ENCODE peak calls at places on chromosome 21, in six cellular contexts. One of them, this sample, is unnamed.

GRCh38 chr21:26834181-26834945 is 10.8 kb downstream of the ADAMTS1 start:
- DNase-seq in epithelial cell of esophagus: peak
- DNase-seq in RWPE1: no peak
- DNase-seq in transverse colon: no peak
- DNase-seq in mucosa of descending colon: no peak
- DNase-seq in coronary artery: no peak
- DNase-seq in this sample: no peak

GRCh38 chr21:38181101-38181500 is 75.7 kb upstream of the KCNJ15 start:
- DNase-seq in transverse colon: no peak
- DNase-seq in epithelial cell of esophagus: peak
- DNase-seq in RWPE1: no peak
- DNase-seq in mucosa of descending colon: no peak
- DNase-seq in coronary artery: no peak
- DNase-seq in this sample: no peak

GRCh38 chr21:31988492-31989285 is 115.9 kb downstream of the HUNK start:
- DNase-seq in coronary artery: no peak
- DNase-seq in RWPE1: no peak
- DNase-seq in mucosa of descending colon: no peak
- DNase-seq in epithelial cell of esophagus: no peak
- DNase-seq in transverse colon: no peak
- DNase-seq in this sample: no peak

GRCh38 chr21:17848228-17848627 is 29.1 kb upstream of the C21orf91 start:
- DNase-seq in mucosa of descending colon: peak
- DNase-seq in epithelial cell of esophagus: peak
- DNase-seq in transverse colon: peak
- DNase-seq in coronary artery: no peak
- DNase-seq in RWPE1: peak
- DNase-seq in this sample: no peak

GRCh38 chr21:28627691-28628090 is 365.0 kb downstream of the LTN1 start:
- DNase-seq in epithelial cell of esophagus: no peak
- DNase-seq in coronary artery: no peak
- DNase-seq in RWPE1: no peak
- DNase-seq in mucosa of descending colon: no peak
- DNase-seq in transverse colon: no peak
- DNase-seq in this sample: no peak

GRCh38 chr21:44425895-44426662 is 29.2 kb upstream of the LRRC3 start:
- DNase-seq in coronary artery: no peak
- DNase-seq in transverse colon: no peak
- DNase-seq in RWPE1: no peak
- DNase-seq in epithelial cell of esophagus: no peak
- DNase-seq in mucosa of descending colon: no peak
- DNase-seq in this sample: no peak

GRCh38 chr21:43902441-43902840 is 37.4 kb downstream of the AGPAT3 start:
- DNase-seq in transverse colon: no peak
- DNase-seq in RWPE1: no peak
- DNase-seq in epithelial cell of esophagus: no peak
- DNase-seq in mucosa of descending colon: no peak
- DNase-seq in coronary artery: no peak
- DNase-seq in this sample: no peak

GRCh38 chr21:37877171-37877570 is 39.1 kb downstream of the KCNJ6 start:
- DNase-seq in transverse colon: no peak
- DNase-seq in epithelial cell of esophagus: no peak
- DNase-seq in RWPE1: no peak
- DNase-seq in mucosa of descending colon: no peak
- DNase-seq in coronary artery: no peak
- DNase-seq in this sample: no peak

GRCh38 chr21:39014751-39015150 is 168.5 kb downstream of the PSMG1 start:
- DNase-seq in transverse colon: no peak
- DNase-seq in RWPE1: peak
- DNase-seq in epithelial cell of esophagus: peak
- DNase-seq in coronary artery: no peak
- DNase-seq in mucosa of descending colon: no peak
- DNase-seq in this sample: no peak

GRCh38 chr21:26934383-26934782 is 32.5 kb downstream of the ADAMTS5 start:
- DNase-seq in transverse colon: no peak
- DNase-seq in epithelial cell of esophagus: no peak
- DNase-seq in RWPE1: no peak
- DNase-seq in coronary artery: no peak
- DNase-seq in mucosa of descending colon: no peak
- DNase-seq in this sample: no peak

GRCh38 chr21:34243562-34243961 is 120.2 kb upstream of the KCNE2 start:
- DNase-seq in transverse colon: peak
- DNase-seq in epithelial cell of esophagus: peak
- DNase-seq in coronary artery: no peak
- DNase-seq in RWPE1: peak
- DNase-seq in mucosa of descending colon: peak
- DNase-seq in this sample: peak

GRCh38 chr21:26965567-26966359 is 1.1 kb downstream of the ADAMTS5 start:
- DNase-seq in epithelial cell of esophagus: peak
- DNase-seq in transverse colon: peak
- DNase-seq in RWPE1: no peak
- DNase-seq in coronary artery: no peak
- DNase-seq in mucosa of descending colon: peak
- DNase-seq in this sample: no peak

GRCh38 chr21:17829472-17829871 is 10.3 kb upstream of the C21orf91 start:
- DNase-seq in transverse colon: no peak
- DNase-seq in epithelial cell of esophagus: peak
- DNase-seq in coronary artery: no peak
- DNase-seq in mucosa of descending colon: no peak
- DNase-seq in RWPE1: no peak
- DNase-seq in this sample: no peak

GRCh38 chr21:14076143-14076806 is 134.5 kb downstream of the LIPI start:
- DNase-seq in coronary artery: no peak
- DNase-seq in transverse colon: no peak
- DNase-seq in epithelial cell of esophagus: no peak
- DNase-seq in mucosa of descending colon: no peak
- DNase-seq in RWPE1: no peak
- DNase-seq in this sample: no peak

GRCh38 chr21:26405735-26406361 is 167.2 kb downstream of the CYYR1 start:
- DNase-seq in mucosa of descending colon: peak
- DNase-seq in coronary artery: no peak
- DNase-seq in epithelial cell of esophagus: peak
- DNase-seq in RWPE1: peak
- DNase-seq in transverse colon: no peak
- DNase-seq in this sample: peak

GRCh38 chr21:25885880-25886279 is 151.1 kb downstream of the GABPA start:
- DNase-seq in epithelial cell of esophagus: no peak
- DNase-seq in RWPE1: no peak
- DNase-seq in transverse colon: no peak
- DNase-seq in coronary artery: no peak
- DNase-seq in mucosa of descending colon: no peak
- DNase-seq in this sample: no peak

GRCh38 chr21:36297938-36298572 is 21.9 kb upstream of the MORC3 start:
- DNase-seq in transverse colon: peak
- DNase-seq in mucosa of descending colon: peak
- DNase-seq in epithelial cell of esophagus: peak
- DNase-seq in RWPE1: peak
- DNase-seq in coronary artery: no peak
- DNase-seq in this sample: peak

GRCh38 chr21:18646114-18646513 is 242.5 kb upstream of the TMPRSS15 start:
- DNase-seq in RWPE1: no peak
- DNase-seq in transverse colon: no peak
- DNase-seq in coronary artery: no peak
- DNase-seq in epithelial cell of esophagus: no peak
- DNase-seq in mucosa of descending colon: no peak
- DNase-seq in this sample: no peak

GRCh38 chr21:15004721-15005370 is 60.0 kb downstream of the NRIP1 start:
- DNase-seq in RWPE1: no peak
- DNase-seq in epithelial cell of esophagus: peak
- DNase-seq in mucosa of descending colon: no peak
- DNase-seq in coronary artery: no peak
- DNase-seq in transverse colon: no peak
- DNase-seq in this sample: no peak

GRCh38 chr21:43611598-43612369 is 47.5 kb downstream of the HSF2BP start:
- DNase-seq in RWPE1: peak
- DNase-seq in epithelial cell of esophagus: peak
- DNase-seq in coronary artery: no peak
- DNase-seq in transverse colon: peak
- DNase-seq in mucosa of descending colon: peak
- DNase-seq in this sample: peak

DNA sequence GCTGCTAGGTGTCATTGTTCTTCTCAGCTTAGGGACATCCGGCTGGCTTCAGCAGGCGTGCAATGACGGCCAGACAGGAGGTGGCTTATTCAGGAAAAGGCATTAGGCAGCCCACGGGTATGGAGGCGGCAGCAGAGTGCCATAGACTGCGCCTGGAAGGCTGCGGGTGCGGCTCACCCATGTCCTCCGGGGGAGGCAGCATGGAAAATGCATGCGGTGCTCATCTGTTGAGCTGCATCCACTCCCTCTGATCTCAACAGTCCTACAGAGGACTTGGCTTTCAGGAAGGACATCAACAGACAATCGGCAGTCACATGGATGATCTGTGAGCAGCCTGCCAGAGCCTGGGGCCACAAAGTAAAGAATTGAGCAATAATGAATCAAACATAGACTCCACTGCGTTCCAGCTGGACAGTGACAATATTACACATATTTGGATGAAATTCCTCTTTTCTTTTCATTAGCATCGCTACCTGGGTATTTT is 42.9 kb downstream of the UMODL1 start:
- DNase-seq in coronary artery: no peak
- DNase-seq in transverse colon: no peak
- DNase-seq in mucosa of descending colon: no peak
- DNase-seq in RWPE1: peak
- DNase-seq in epithelial cell of esophagus: peak
- DNase-seq in this sample: no peak
- TF ChIP-seq CTCF in coronary artery: no peak
- TF ChIP-seq CTCF in transverse colon: peak
- TF ChIP-seq CTCF in mucosa of descending colon: no peak
- TF ChIP-seq CTCF in RWPE1: peak
- TF ChIP-seq CTCF in epithelial cell of esophagus: peak
- TF ChIP-seq CTCF in this sample: no peak

DNA sequence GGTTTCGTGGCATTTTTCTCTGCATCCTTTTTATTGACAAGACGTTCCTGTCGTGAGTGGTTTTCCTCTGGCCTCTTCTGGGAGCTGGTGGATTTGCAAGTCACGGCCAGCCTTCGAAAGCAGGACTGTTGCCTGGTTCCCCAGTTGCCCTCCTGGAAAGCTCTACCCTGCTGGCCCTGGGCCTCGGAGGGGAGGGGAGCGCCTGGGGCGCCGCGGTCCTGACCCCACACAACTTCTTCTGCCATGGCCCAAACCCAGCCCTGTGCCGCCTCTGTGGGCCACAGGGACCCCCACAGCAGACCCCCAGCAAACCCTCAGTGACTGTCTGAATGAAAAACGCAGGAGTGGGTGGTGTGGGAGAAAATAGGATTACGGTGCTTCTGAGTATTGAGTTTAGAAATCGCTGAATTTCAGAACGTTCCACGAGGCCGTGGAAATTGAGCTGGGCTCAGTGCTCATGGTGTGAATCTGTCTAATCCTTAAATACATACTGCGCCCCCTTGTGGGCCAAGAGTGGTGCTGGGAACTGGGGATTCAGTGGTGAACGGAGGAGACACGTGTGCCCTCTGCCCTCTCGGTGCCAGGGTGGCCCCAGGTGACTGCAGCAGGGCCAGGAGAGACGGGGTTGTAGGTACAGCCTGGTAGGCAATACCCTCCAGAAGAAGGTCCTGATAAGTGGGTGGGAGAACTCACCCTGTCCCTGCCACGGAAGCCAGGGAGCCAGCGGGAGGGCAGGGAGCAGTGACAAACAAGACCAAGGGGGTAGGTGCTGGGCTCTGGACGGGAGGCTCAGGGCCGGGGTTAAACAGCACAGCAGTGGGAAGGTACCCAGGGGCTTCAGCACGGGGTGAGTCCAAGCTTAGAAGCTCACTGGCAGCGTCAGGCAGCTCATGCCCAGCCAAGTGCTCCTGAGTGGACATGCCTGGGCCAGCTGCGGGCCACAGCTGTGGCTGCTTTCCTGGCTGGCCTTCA is 101.2 kb upstream of the COL6A1 start:
- DNase-seq in mucosa of descending colon: peak
- DNase-seq in transverse colon: peak
- DNase-seq in RWPE1: peak
- DNase-seq in coronary artery: no peak
- DNase-seq in epithelial cell of esophagus: peak
- DNase-seq in this sample: peak
- TF ChIP-seq CTCF in mucosa of descending colon: peak
- TF ChIP-seq CTCF in transverse colon: peak
- TF ChIP-seq CTCF in RWPE1: peak
- TF ChIP-seq CTCF in coronary artery: peak
- TF ChIP-seq CTCF in epithelial cell of esophagus: peak
- TF ChIP-seq CTCF in this sample: peak

GRCh38 chr21:30249936-30250335 is 32.8 kb downstream of the KRTAP24-1 start:
- DNase-seq in epithelial cell of esophagus: no peak
- DNase-seq in transverse colon: no peak
- DNase-seq in RWPE1: no peak
- DNase-seq in coronary artery: no peak
- DNase-seq in mucosa of descending colon: no peak
- DNase-seq in this sample: no peak

GRCh38 chr21:30251781-30252180 is 31.0 kb downstream of the KRTAP24-1 start:
- DNase-seq in epithelial cell of esophagus: peak
- DNase-seq in mucosa of descending colon: no peak
- DNase-seq in coronary artery: no peak
- DNase-seq in transverse colon: no peak
- DNase-seq in RWPE1: peak
- DNase-seq in this sample: no peak

GRCh38 chr21:30243691-30244090 is 27.8 kb upstream of the CLDN8 start:
- DNase-seq in mucosa of descending colon: no peak
- DNase-seq in RWPE1: no peak
- DNase-seq in transverse colon: no peak
- DNase-seq in coronary artery: no peak
- DNase-seq in epithelial cell of esophagus: no peak
- DNase-seq in this sample: no peak

GRCh38 chr21:30248844-30249243 is 32.9 kb upstream of the CLDN8 start:
- DNase-seq in RWPE1: no peak
- DNase-seq in mucosa of descending colon: no peak
- DNase-seq in coronary artery: no peak
- DNase-seq in epithelial cell of esophagus: no peak
- DNase-seq in transverse colon: no peak
- DNase-seq in this sample: no peak
- TF ChIP-seq CTCF in RWPE1: no peak
- TF ChIP-seq CTCF in mucosa of descending colon: no peak
- TF ChIP-seq CTCF in coronary artery: no peak
- TF ChIP-seq CTCF in epithelial cell of esophagus: no peak
- TF ChIP-seq CTCF in transverse colon: no peak
- TF ChIP-seq CTCF in this sample: no peak

GRCh38 chr21:33078907-33079582 is 9.1 kb downstream of the OLIG1 start:
- DNase-seq in RWPE1: peak
- DNase-seq in transverse colon: no peak
- DNase-seq in epithelial cell of esophagus: peak
- DNase-seq in coronary artery: no peak
- DNase-seq in mucosa of descending colon: no peak
- DNase-seq in this sample: peak
- TF ChIP-seq CTCF in RWPE1: no peak
- TF ChIP-seq CTCF in transverse colon: no peak
- TF ChIP-seq CTCF in epithelial cell of esophagus: no peak
- TF ChIP-seq CTCF in coronary artery: no peak
- TF ChIP-seq CTCF in mucosa of descending colon: no peak
- TF ChIP-seq CTCF in this sample: no peak

This sample was measured in Calu3.